ENCODE peak calls at places on chromosomes 12 and 14, in seven cellular contexts. Y is uterus, L is Daoy, S is GF-D8, H is hepatocyte, T is HT1080, C is GM13977. D is an unnamed sample.

GRCh38 chr14:95326987-95327386 is 7.3 kb upstream of the CLMN start:
- DNase-seq in Y (no peak), C (no peak), L (no peak), S (no peak), H (no peak), T (no peak), D (no peak)

GRCh38 chr14:97298775-97299174 is 501.6 kb downstream of the VRK1 start:
- DNase-seq in C (no peak), H (no peak), L (no peak), Y (no peak), S (no peak), T (no peak), D (no peak)

GRCh38 chr12:116534341-116535121 is 24.6 kb upstream of the MAP1LC3B2 start:
- DNase-seq in L (no peak), T (no peak), C (no peak), Y (peak; percentile 75), H (peak; percentile 44), S (no peak), D (peak; percentile 32)

GRCh38 chr12:101803978-101804377 is 26.8 kb downstream of the GNPTAB start:
- DNase-seq in T (no peak), Y (no peak), L (no peak), H (no peak), S (no peak), C (no peak), D (no peak)

GRCh38 chr14:62957562-62957961 is 87.7 kb downstream of the KCNH5 start:
- DNase-seq in C (no peak), Y (no peak), L (peak; percentile 94), T (peak; percentile 97), S (no peak), H (peak; percentile 5), D (no peak)

GRCh38 chr12:94941440-94941862 is 62.0 kb downstream of the NDUFA12 start:
- DNase-seq in T (peak; percentile 86), H (peak; percentile 35), S (no peak), L (peak; percentile 62), C (peak; percentile 20), Y (peak; percentile 20), D (no peak)

GRCh38 chr12:3683670-3684069 is 69.2 kb downstream of the CRACR2A start:
- DNase-seq in S (no peak), T (peak; percentile 46), H (no peak), Y (no peak), C (no peak), L (no peak), D (no peak)

GRCh38 chr12:51647647-51648046 is 56.6 kb downstream of the SCN8A start:
- DNase-seq in S (no peak), C (no peak), Y (no peak), T (no peak), L (no peak), H (no peak), D (no peak)

GRCh38 chr14:53894456-53894855 is 62.2 kb downstream of the BMP4 start:
- DNase-seq in C (peak; percentile 44), H (no peak), T (peak; percentile 93), S (no peak), L (peak; percentile 66), Y (no peak), D (no peak)

GRCh38 chr14:50089213-50089612 is 27.2 kb downstream of the VCPKMT start:
- DNase-seq in T (no peak), C (no peak), S (no peak), Y (no peak), H (no peak), L (no peak), D (no peak)

GRCh38 chr14:100281286-100282082 is 24.8 kb downstream of the SLC25A29 start:
- DNase-seq in S (no peak), T (no peak), Y (no peak), C (no peak), H (no peak), L (peak; percentile 13), D (no peak)

GRCh38 chr12:13390381-13390856 is 193.9 kb downstream of the EMP1 start:
- DNase-seq in L (peak; percentile 98), S (no peak), Y (peak; percentile 59), T (peak; percentile 56), H (peak; percentile 64), C (no peak), D (peak; percentile 91)

GRCh38 chr14:37598085-37598972 is 2.9 kb downstream of the TTC6 start:
- DNase-seq in L (peak; percentile 68), S (no peak), C (peak; percentile 27), Y (no peak), H (peak; percentile 59), T (no peak), D (no peak)

GRCh38 chr14:71358209-71358931 is 451.1 kb downstream of the PCNX1 start:
- DNase-seq in S (no peak), C (peak; percentile 35), L (no peak), T (no peak), H (no peak), Y (no peak), D (no peak)

GRCh38 chr12:95328708-95329107 is 111.1 kb downstream of the VEZT start:
- DNase-seq in C (no peak), L (no peak), Y (no peak), H (no peak), S (no peak), T (peak; percentile 39), D (no peak)

GRCh38 chr12:9649532-9649940 is 20.0 kb upstream of the CLEC2D start:
- DNase-seq in C (no peak), S (no peak), H (peak; percentile 13), Y (no peak), L (no peak), T (no peak), D (no peak)

GRCh38 chr12:103986823-103987222 is 21.2 kb downstream of the TDG start:
- DNase-seq in L (no peak), H (no peak), S (no peak), T (no peak), C (no peak), Y (no peak), D (no peak)

GRCh38 chr12:48296586-48297396 is 53.9 kb downstream of the ZNF641 start:
- DNase-seq in T (peak; percentile 75), L (peak; percentile 90), H (peak; percentile 92), C (peak; percentile 28), S (no peak), Y (peak; percentile 77), D (peak; percentile 51)

GRCh38 chr12:69287556-69287955 is 48.2 kb downstream of the CPSF6 start:
- DNase-seq in Y (no peak), T (no peak), C (no peak), H (no peak), L (no peak), S (no peak), D (no peak)

GRCh38 chr12:94761559-94761958 is 111.2 kb upstream of the TMCC3 start:
- DNase-seq in T (peak; percentile 95), L (peak; percentile 91), H (no peak), S (no peak), Y (no peak), C (no peak), D (no peak)

GRCh38 chr12:14408208-14408607 is 42.7 kb downstream of the ATF7IP start:
- DNase-seq in S (no peak), L (no peak), Y (no peak), C (no peak), H (no peak), T (peak; percentile 2), D (no peak)

GRCh38 chr12:68483592-68484373 is 126.9 kb upstream of the RAP1B start:
- DNase-seq in Y (no peak), C (peak; percentile 38), L (no peak), T (peak; percentile 20), H (no peak), S (no peak), D (no peak)

GRCh38 chr12:10252201-10252600 is 39.5 kb downstream of the GABARAPL1 start:
- DNase-seq in L (no peak), H (no peak), S (no peak), Y (no peak), T (no peak), C (no peak), D (no peak)

GRCh38 chr12:123062682-123063426 is 82.4 kb downstream of the ARL6IP4 start:
- DNase-seq in L (peak; percentile 62), H (peak; percentile 74), S (peak; percentile 6), C (no peak), Y (no peak), T (peak; percentile 64), D (no peak)

GRCh38 chr12:63997198-63997597 is 152.7 kb downstream of the SRGAP1 start:
- DNase-seq in H (no peak), L (no peak), T (no peak), Y (no peak), C (no peak), S (no peak), D (no peak)

GRCh38 chr14:62709773-62710172 is 335.5 kb downstream of the KCNH5 start:
- DNase-seq in L (no peak), C (no peak), S (no peak), H (no peak), T (no peak), Y (no peak), D (no peak)

GRCh38 chr12:130661501-130662255 is 54.4 kb downstream of the RIMBP2 start:
- DNase-seq in H (no peak), T (no peak), C (no peak), Y (no peak), S (no peak), L (no peak), D (no peak)

GRCh38 chr14:74919421-74920165 is 3.5 kb downstream of the RPS6KL1 start:
- DNase-seq in T (peak; percentile 40), H (no peak), C (no peak), S (no peak), L (peak; percentile 61), Y (no peak), D (no peak)

GRCh38 chr14:63745858-63746425 is 18.1 kb upstream of the SGPP1 start:
- DNase-seq in S (no peak), Y (no peak), L (no peak), H (no peak), T (no peak), C (no peak), D (no peak)

GRCh38 chr12:3673960-3674708 is 78.8 kb downstream of the CRACR2A start:
- DNase-seq in S (no peak), T (no peak), Y (no peak), L (no peak), H (no peak), C (no peak), D (no peak)